ENCODE peak calls at places on chromosomes 6 and 20, in four cellular contexts. O, I, B and U are unnamed samples.

GRCh38 chr6:136226027-136226673 is 24.0 kb downstream of the MTFR2 start:
- DNase-seq in O (peak), I (peak), B (peak), U (no peak)

GRCh38 chr6:161947371-161947770 is 673.5 kb upstream of the AGPAT4 start:
- DNase-seq in O (no peak), I (no peak), B (no peak), U (no peak)

GRCh38 chr20:59743767-59744485 is 139.6 kb downstream of the PHACTR3 start:
- DNase-seq in O (peak), I (no peak), B (no peak), U (no peak)

GRCh38 chr6:34664270-34664971 is 32.1 kb downstream of the ILRUN start:
- DNase-seq in O (peak), I (no peak), B (no peak), U (no peak)

GRCh38 chr20:56995635-56996075 is 270.8 kb downstream of the BMP7 start:
- DNase-seq in O (peak), I (no peak), B (no peak), U (no peak)

GRCh38 chr6:47663462-47664216 is 34.7 kb upstream of the ADGRF4 start:
- DNase-seq in O (peak), I (no peak), B (no peak), U (no peak)

GRCh38 chr6:118876814-118877213 is 17.1 kb upstream of the ASF1A start:
- DNase-seq in O (peak), I (no peak), B (no peak), U (no peak)

GRCh38 chr20:63295846-63296245 is 2.9 kb downstream of the COL20A1 start:
- DNase-seq in O (no peak), I (no peak), B (no peak), U (no peak)

GRCh38 chr6:25237579-25237978 is 41.6 kb upstream of the CARMIL1 start:
- DNase-seq in O (peak), I (peak), B (no peak), U (no peak)

GRCh38 chr6:118080547-118080946 is 173.5 kb downstream of the SLC35F1 start:
- DNase-seq in O (peak), I (no peak), B (no peak), U (no peak)

GRCh38 chr6:43093361-43094289 is 17.5 kb downstream of the PTK7 start:
- DNase-seq in O (no peak), I (peak), B (no peak), U (peak)

GRCh38 chr20:17646209-17646717 is 35.8 kb downstream of the RRBP1 start:
- DNase-seq in O (no peak), I (no peak), B (no peak), U (peak)

GRCh38 chr6:126939784-126940183 is 178.7 kb upstream of the RSPO3 start:
- DNase-seq in O (no peak), I (no peak), B (no peak), U (no peak)

DNA sequence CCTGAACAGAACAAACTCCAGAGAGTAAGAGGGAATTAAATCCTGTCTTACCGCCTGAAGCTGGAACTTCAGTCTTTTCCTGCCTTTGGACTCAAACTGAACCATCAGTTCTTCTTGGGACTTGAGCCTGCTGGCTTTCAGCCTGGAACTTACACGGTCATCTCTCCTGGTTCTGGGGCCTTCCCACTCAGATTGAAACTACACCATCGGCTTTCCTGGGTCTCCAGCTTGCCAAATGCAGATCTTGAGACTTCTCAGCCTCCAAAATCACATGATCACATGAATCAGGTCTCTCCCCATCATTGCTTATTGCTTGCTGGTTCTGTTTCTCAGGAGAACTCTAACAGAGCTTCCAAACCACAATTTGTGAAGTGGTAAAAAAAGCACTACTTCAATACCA is 276.3 kb downstream of the KIF16B start:
- DNase-seq in O (no peak), I (no peak), B (peak), U (no peak)
- TF ChIP-seq CTCF in O (no peak), I (no peak), B (no peak), U (no peak)

GRCh38 chr20:37781626-37782025 is 87.8 kb downstream of the CTNNBL1 start:
- DNase-seq in O (peak), I (no peak), B (no peak), U (no peak)
- TF ChIP-seq CTCF in O (peak), I (no peak), B (no peak), U (no peak)

GRCh38 chr6:65566117-65566516 is 140.9 kb downstream of the EYS start:
- DNase-seq in O (peak), I (no peak), B (no peak), U (no peak)
- TF ChIP-seq CTCF in O (peak), I (no peak), B (no peak), U (no peak)

GRCh38 chr20:45538209-45538798 is 978 bp downstream of the WFDC6 start:
- DNase-seq in O (peak), I (no peak), B (no peak), U (no peak)
- TF ChIP-seq CTCF in O (peak), I (no peak), B (no peak), U (no peak)

DNA sequence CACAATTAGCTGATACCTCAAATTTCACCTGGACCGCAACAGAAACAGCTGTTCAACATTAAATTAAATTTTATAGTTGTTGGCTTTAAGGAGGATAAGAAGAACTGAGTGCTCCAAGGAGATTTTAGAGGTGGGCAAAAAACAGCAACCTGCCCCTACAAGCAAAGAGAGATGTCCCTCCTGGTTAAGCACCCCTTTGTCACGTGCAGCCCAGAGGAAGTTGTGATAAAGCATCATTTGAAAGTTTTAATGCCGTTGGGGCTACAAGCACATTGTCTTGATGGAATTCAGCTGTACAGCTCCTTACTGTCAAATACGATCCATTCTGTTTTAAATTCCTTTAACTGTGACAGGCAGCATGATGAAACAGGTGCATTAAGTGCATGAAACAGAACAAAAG is 195.0 kb downstream of the GMPR start:
- DNase-seq in O (no peak), I (no peak), B (no peak), U (no peak)
- TF ChIP-seq CTCF in O (no peak), I (no peak), B (no peak), U (no peak)

DNA sequence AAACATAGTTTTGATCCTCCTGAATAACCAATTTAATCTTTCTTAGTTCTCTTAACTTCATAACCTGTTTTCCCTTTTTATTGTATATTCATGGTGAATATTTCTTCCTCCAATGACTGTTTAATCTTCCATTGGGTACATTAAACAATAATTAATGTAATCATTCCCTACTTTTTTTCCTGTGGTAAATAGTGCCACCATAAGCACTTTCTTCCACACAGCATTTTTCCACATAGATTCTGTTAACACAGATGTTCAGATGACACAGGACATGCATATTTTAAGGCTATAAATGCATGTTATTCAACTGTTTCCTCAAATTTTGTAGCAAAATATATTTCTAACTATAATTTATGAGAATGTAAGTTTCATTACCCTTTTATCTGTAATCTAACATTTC is 61.9 kb downstream of the CYP39A1 start:
- DNase-seq in O (no peak), I (no peak), B (no peak), U (no peak)
- TF ChIP-seq CTCF in O (no peak), I (no peak), B (no peak), U (no peak)